ENCODE peak calls at places on chromosomes 4 and X, in eight cellular contexts. N is HCT116, O is spleen, Z is endothelial cell of umbilical vein, E is suprapubic skin, D is GM23338, W is HL-60, K is GM12892. L is an unnamed sample.

GRCh38 chr4:56505269-56506109 is at the start of gene ARL9:
- DNase-seq in N (no peak), O (peak; percentile 91), Z (peak; percentile 61), E (peak; percentile 80), D (peak; percentile 87), W (no peak), K (peak; percentile 30), L (no peak)

GRCh38 chr4:117488692-117489091 is 403.3 kb upstream of the TRAM1L1 start:
- DNase-seq in N (no peak), O (no peak), Z (no peak), E (no peak), D (no peak), W (no peak), K (no peak), L (no peak)

GRCh38 chrX:10259716-10260115 is 102.9 kb downstream of the CLCN4 start:
- DNase-seq in N (no peak), O (no peak), Z (no peak), E (no peak), D (no peak), W (no peak), K (no peak), L (no peak)

GRCh38 chrX:143634373-143634685 is 1.6 kb downstream of the SLITRK4 start:
- DNase-seq in N (no peak), O (no peak), Z (no peak), E (no peak), D (no peak), W (no peak), K (no peak), L (no peak)

GRCh38 chr4:38115601-38116000 is 155.4 kb downstream of the PTTG2 start:
- DNase-seq in N (no peak), O (no peak), Z (no peak), E (no peak), D (no peak), W (no peak), K (no peak), L (no peak)

GRCh38 chrX:24694825-24695224 is 1.1 kb downstream of the POLA1 start:
- DNase-seq in N (no peak), O (no peak), Z (peak; percentile 0), E (no peak), D (no peak), W (no peak), K (no peak), L (no peak)

GRCh38 chrX:10077425-10078188 is 79.2 kb upstream of the CLCN4 start:
- DNase-seq in N (no peak), O (no peak), Z (no peak), E (no peak), D (no peak), W (no peak), K (no peak), L (no peak)

GRCh38 chr4:173879286-173879908 is 349.4 kb upstream of the HAND2 start:
- DNase-seq in N (no peak), O (no peak), Z (no peak), E (no peak), D (peak; percentile 6), W (no peak), K (no peak), L (no peak)

GRCh38 chr4:156512622-156513021 is 459.0 kb downstream of the PDGFC start:
- DNase-seq in N (no peak), O (no peak), Z (no peak), E (no peak), D (no peak), W (no peak), K (no peak), L (no peak)
- TF ChIP-seq POLR2AphosphoS5 in N (no peak), O (no peak), Z (no peak), E (no peak), D (no peak), W (no peak), K (no peak), L (no peak)

DNA sequence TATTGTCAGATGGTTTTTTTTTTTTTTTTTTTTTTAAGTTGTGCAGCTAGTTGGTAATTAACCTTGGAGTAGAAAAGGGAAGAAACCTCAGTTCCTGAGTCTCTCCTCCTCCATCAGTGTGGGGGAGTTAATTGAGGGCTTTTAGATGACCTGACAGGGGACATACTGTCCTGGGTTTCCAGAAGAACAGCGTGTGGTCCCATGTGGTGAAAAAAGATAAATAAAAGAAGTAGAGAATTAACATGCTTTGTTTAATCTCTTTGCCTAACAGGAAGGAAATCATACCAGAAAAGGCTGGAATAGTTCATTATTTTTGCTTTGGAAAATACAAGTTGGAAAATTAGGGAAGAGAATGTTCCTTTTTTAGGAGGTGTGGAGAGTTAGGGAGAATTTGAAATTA is 123.8 kb downstream of the ARHGAP10 start:
- DNase-seq in N (no peak), O (no peak), Z (peak; percentile 41), E (no peak), D (no peak), W (no peak), K (no peak), L (no peak)
- TF ChIP-seq POLR2AphosphoS5 in N (no peak), O (no peak), Z (no peak), E (no peak), D (no peak), W (no peak), K (no peak), L (no peak)

DNA sequence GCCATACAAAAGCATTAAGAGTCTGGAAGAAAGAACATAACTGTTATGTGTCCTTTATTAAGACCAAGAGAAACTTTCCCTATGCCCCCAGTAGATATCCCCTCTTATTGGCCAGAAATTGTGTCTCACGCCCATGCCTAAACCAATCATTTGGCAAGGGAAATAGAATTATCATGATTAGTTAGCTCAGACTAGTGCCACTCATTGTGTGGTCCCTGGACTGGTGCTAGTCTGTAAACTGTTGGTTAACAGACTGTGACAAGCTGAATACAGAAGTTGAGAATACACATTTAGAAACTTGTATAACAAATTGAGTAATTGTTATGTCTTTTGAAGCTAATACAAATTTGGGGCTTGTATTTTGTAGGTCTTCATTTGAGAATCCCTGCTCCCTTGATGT is 8.1 kb upstream of the HUWE1 start:
- DNase-seq in N (no peak), O (no peak), Z (no peak), E (no peak), D (no peak), W (no peak), K (no peak), L (no peak)
- TF ChIP-seq POLR2AphosphoS5 in N (no peak), O (no peak), Z (no peak), E (no peak), D (no peak), W (no peak), K (no peak), L (no peak)

GRCh38 chrX:54992911-54993622 is 921 bp downstream of the PFKFB1 start:
- DNase-seq in N (no peak), O (no peak), Z (no peak), E (no peak), D (no peak), W (no peak), K (no peak), L (no peak)
- TF ChIP-seq POLR2AphosphoS5 in N (no peak), O (no peak), Z (no peak), E (no peak), D (no peak), W (no peak), K (no peak), L (no peak)

GRCh38 chr4:112279025-112279881 is 6.5 kb downstream of the TIFA start:
- DNase-seq in N (no peak), O (peak; percentile 69), Z (no peak), E (no peak), D (no peak), W (peak; percentile 69), K (no peak), L (no peak)
- TF ChIP-seq POLR2AphosphoS5 in N (no peak), O (no peak), Z (no peak), E (no peak), D (no peak), W (no peak), K (no peak), L (no peak)

L was measured in Panc1.